ENCODE peak calls at places on chromosome 1, in four cellular contexts. E, B, W and R are unnamed samples.

GRCh38 chr1:69911301-69911801 is 294.0 kb downstream of the LRRC40 start:
- ATAC-seq in E (no peak), B (no peak), W (peak), R (no peak)

GRCh38 chr1:213714645-213715044 is 273.1 kb upstream of the PROX1 start:
- ATAC-seq in E (no peak), B (no peak), W (no peak), R (no peak)

GRCh38 chr1:173191011-173191410 is 16.1 kb downstream of the TNFSF4 start:
- ATAC-seq in E (no peak), B (no peak), W (peak), R (no peak)

GRCh38 chr1:55195523-55196233 is 19.5 kb downstream of the USP24 start:
- ATAC-seq in E (no peak), B (peak), W (peak), R (peak)

GRCh38 chr1:150528997-150529396 is 13.4 kb downstream of the FALEC start:
- ATAC-seq in E (peak), B (no peak), W (peak), R (no peak)

GRCh38 chr1:15786581-15786980 is 20.9 kb downstream of the UQCRHL start:
- ATAC-seq in E (peak), B (no peak), W (peak), R (no peak)

GRCh38 chr1:100322436-100323211 is 29.7 kb upstream of the CDC14A start:
- ATAC-seq in E (no peak), B (peak), W (peak), R (no peak)

GRCh38 chr1:9355503-9355902 is 62.8 kb downstream of the SPSB1 start:
- ATAC-seq in E (no peak), B (no peak), W (no peak), R (no peak)

GRCh38 chr1:201461193-201461657 is 7.8 kb downstream of the PHLDA3 start:
- ATAC-seq in E (peak), B (no peak), W (peak), R (no peak)

GRCh38 chr1:5897281-5897680 is 94.9 kb downstream of the NPHP4 start:
- ATAC-seq in E (no peak), B (no peak), W (no peak), R (no peak)

GRCh38 chr1:32073387-32074229 is 869 bp downstream of the TMEM39B start:
- ATAC-seq in E (peak), B (no peak), W (no peak), R (no peak)